ENCODE peak calls at places on chromosomes 4 and X, in eight cellular contexts. K is neural crest cell, J is HL-60, C is Calu3, Q is heart left ventricle, B is tibial artery, T is GM23338, X is bronchial epithelial cell. M is an unnamed sample.

GRCh38 chr4:818106-818921 is 7.6 kb downstream of the CPLX1 start:
- DNase-seq in K (no peak), J (no peak), C (no peak), Q (peak; percentile 8), B (peak; percentile 65), T (no peak), X (no peak), M (no peak)

GRCh38 chr4:168509786-168510185 is 12.9 kb downstream of the PALLD start:
- DNase-seq in K (no peak), J (peak; percentile 32), C (no peak), Q (no peak), B (no peak), T (no peak), X (peak; percentile 72), M (no peak)

GRCh38 chrX:23902419-23902818 is 5.3 kb downstream of the APOO start:
- DNase-seq in K (no peak), J (peak; percentile 18), C (no peak), Q (no peak), B (no peak), T (peak; percentile 58), X (peak; percentile 64), M (no peak)

GRCh38 chr4:22643952-22644351 is 48.8 kb upstream of the GBA3 start:
- DNase-seq in K (no peak), J (no peak), C (no peak), Q (no peak), B (no peak), T (no peak), X (no peak), M (no peak)

GRCh38 chr4:56460085-56460484 is 7.3 kb upstream of the SRP72 start:
- DNase-seq in K (no peak), J (no peak), C (no peak), Q (no peak), B (no peak), T (no peak), X (peak; percentile 87), M (no peak)

GRCh38 chrX:19563327-19563726 is 48.0 kb upstream of the MAP3K15 start:
- DNase-seq in K (no peak), J (no peak), C (no peak), Q (no peak), B (no peak), T (no peak), X (no peak), M (no peak)

GRCh38 chr4:163651761-163652160 is 157.3 kb downstream of the TMA16 start:
- DNase-seq in K (no peak), J (no peak), C (no peak), Q (no peak), B (no peak), T (no peak), X (no peak), M (no peak)

GRCh38 chr4:82810171-82810570 is 11.6 kb upstream of the SCD5 start:
- DNase-seq in K (no peak), J (no peak), C (no peak), Q (no peak), B (no peak), T (no peak), X (no peak), M (no peak)

GRCh38 chrX:78331708-78332107 is 4.3 kb upstream of the CYSLTR1 start:
- DNase-seq in K (no peak), J (peak; percentile 65), C (no peak), Q (no peak), B (no peak), T (no peak), X (no peak), M (no peak)

GRCh38 chr4:93788712-93789111 is 39.8 kb upstream of the ATOH1 start:
- DNase-seq in K (no peak), J (no peak), C (no peak), Q (no peak), B (no peak), T (peak; percentile 65), X (peak; percentile 40), M (no peak)

GRCh38 chr4:113012776-113013175 is 36.7 kb upstream of the ANK2 start:
- DNase-seq in K (no peak), J (no peak), C (no peak), Q (no peak), B (no peak), T (peak; percentile 32), X (no peak), M (no peak)

GRCh38 chr4:41015031-41015675 is 199.2 kb downstream of the APBB2 start:
- DNase-seq in K (no peak), J (no peak), C (no peak), Q (no peak), B (no peak), T (no peak), X (no peak), M (no peak)

GRCh38 chr4:39823193-39823592 is 125.3 kb downstream of the UBE2K start:
- DNase-seq in K (no peak), J (no peak), C (no peak), Q (no peak), B (no peak), T (peak; percentile 7), X (no peak), M (no peak)

GRCh38 chr4:6188687-6189305 is 11.6 kb downstream of the JAKMIP1 start:
- DNase-seq in K (no peak), J (no peak), C (no peak), Q (no peak), B (no peak), T (no peak), X (no peak), M (no peak)

GRCh38 chr4:98929341-98930267 is 671 bp upstream of the EIF4E start:
- DNase-seq in K (no peak), J (peak; percentile 53), C (peak; percentile 68), Q (peak; percentile 50), B (peak; percentile 91), T (peak; percentile 64), X (peak; percentile 99), M (no peak)
- TF ChIP-seq CTCF in K (peak; percentile 33), J (no peak), C (no peak), Q (no peak), B (peak; percentile 34), T (peak; percentile 14), X (no peak), M (no peak)

DNA sequence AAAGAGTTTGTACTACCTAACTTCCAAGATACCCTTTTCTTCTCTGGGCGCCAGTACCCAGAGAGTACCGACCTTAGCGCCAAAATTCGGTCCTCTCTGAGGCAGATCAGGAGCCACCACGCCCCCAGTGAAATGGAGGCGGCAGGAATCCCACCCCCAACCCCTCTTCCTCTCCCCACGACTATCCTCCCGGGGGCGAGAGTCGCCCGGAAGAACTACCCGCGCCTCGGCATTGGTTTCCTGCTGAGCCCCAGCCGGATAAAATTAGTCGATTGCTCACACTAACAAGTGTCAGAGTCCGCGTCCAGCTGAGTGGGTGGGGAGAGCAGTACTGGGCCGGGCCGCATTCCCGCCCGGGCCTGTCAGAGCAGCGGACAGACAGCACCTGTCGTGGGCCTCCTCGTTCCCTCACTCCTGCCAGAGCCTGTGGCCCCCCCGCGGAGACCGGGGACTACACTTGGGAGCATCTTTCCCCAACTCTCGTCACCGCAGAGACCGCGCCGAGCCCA is 78.7 kb downstream of the RLIM start:
- DNase-seq in K (peak; percentile 9), J (no peak), C (peak; percentile 26), Q (peak; percentile 79), B (peak; percentile 82), T (peak; percentile 54), X (peak; percentile 71), M (peak; percentile 86)
- TF ChIP-seq CTCF in K (no peak), J (no peak), C (no peak), Q (no peak), B (no peak), T (no peak), X (no peak), M (no peak)

DNA sequence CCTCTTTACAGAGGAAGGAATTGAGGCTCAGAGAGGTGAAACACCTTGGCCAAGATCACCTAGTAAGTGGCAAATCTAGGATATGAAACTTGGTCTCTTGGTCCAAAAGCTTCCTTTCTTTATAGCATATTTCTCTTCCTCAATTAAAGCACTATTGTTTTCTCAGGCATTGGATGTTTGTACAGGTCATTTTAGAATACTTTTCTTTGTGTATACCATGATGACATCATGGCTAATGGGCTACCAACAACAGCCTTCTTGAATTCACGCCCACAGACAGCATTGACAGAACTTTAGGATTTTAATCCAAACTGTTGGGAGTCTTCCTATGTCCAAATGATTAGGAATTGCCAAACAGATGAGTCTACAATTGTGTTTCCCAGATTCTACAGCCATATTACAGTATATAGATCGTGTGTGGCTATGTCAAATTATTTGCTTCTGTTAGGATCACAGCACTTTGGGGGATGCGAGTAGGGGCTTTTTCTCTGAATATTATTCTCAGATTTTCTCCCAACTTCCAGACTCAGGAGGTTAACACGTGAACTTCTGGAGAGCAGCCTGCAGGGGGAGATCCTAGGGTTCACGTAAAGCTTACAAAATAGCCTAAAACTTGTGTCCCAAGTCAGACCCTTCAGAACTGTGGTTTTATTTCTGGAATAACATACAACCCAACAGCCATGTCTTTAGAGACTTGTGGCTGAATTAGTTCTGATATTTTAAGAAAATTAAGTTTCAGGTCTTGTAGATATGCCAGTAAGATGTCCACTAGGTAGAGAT is 191.8 kb downstream of the SHROOM3 start:
- DNase-seq in K (no peak), J (no peak), C (no peak), Q (no peak), B (no peak), T (peak; percentile 72), X (no peak), M (no peak)
- TF ChIP-seq CTCF in K (peak; percentile 51), J (no peak), C (no peak), Q (no peak), B (no peak), T (peak; percentile 69), X (peak; percentile 23), M (peak; percentile 27)

GRCh38 chrX:44012484-44013096 is 39.4 kb upstream of the NDP start:
- DNase-seq in K (no peak), J (peak; percentile 88), C (peak; percentile 79), Q (no peak), B (peak; percentile 66), T (no peak), X (peak; percentile 91), M (no peak)
- TF ChIP-seq CTCF in K (no peak), J (no peak), C (no peak), Q (no peak), B (no peak), T (no peak), X (peak; percentile 12), M (no peak)

DNA sequence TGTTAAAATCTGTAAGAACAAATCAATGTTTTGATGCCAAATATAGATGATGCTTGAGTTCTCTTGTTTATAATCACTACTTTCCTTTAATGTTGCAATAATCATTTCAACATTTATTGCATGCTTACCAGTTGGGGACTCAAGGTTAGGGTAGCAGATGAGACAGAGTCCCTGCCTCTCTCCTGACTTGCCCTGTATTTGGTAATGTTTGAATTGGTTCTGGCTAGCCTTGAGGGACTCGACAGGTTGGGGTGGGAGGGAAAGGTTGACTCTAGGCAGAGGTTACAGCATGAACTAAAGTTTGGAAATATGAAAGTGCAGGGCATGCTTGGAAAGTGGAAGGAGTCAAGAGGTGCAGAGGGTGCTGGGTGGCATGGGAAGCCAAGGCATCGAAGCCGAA is 2.0 kb downstream of the SEC24B start:
- DNase-seq in K (no peak), J (no peak), C (no peak), Q (no peak), B (no peak), T (no peak), X (no peak), M (no peak)
- TF ChIP-seq CTCF in K (no peak), J (no peak), C (no peak), Q (no peak), B (no peak), T (no peak), X (no peak), M (no peak)

DNA sequence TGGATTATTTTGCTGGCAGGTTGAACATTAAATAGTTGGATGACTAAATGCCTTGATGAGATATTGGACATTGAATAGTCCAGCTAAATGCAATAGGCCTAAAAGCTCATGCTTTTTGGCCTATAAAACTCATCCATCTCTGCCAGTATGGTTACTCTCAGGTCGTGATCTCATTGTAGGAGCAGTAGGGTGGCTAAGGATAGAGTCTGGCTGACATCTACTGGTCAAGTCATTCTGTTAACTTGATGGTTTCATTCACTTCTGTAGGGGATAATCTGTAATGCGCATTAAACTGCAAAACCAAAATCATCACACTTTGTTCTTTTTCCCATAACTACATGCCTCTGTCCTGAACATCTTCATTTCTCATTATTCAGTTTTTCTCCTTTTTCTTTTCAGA is 227.0 kb downstream of the DKK2 start:
- DNase-seq in K (no peak), J (peak; percentile 48), C (peak; percentile 15), Q (no peak), B (no peak), T (peak; percentile 35), X (peak; percentile 58), M (no peak)
- TF ChIP-seq CTCF in K (peak; percentile 53), J (peak; percentile 30), C (no peak), Q (no peak), B (peak; percentile 40), T (peak; percentile 55), X (peak; percentile 56), M (peak; percentile 73)